ENCODE peak calls at places on chromosome X, in four cellular contexts. F is HFFc6, E is dorsolateral prefrontal cortex, Y is body of pancreas. O is an unnamed sample.

GRCh38 chrX:150258176-150258425 is 105.0 kb upstream of the MAMLD1 start:
- DNase-seq in F (no peak), E (no peak), Y (no peak), O (no peak)

GRCh38 chrX:53732797-53733196 is 46.3 kb upstream of the HUWE1 start:
- DNase-seq in F (no peak), E (no peak), Y (no peak), O (no peak)

GRCh38 chrX:45557390-45557789 is 356.7 kb upstream of the DIPK2B start:
- DNase-seq in F (peak), E (no peak), Y (no peak), O (no peak)

GRCh38 chrX:103783971-103784370 is 7.3 kb downstream of the PLP1 start:
- DNase-seq in F (no peak), E (no peak), Y (no peak), O (no peak)

GRCh38 chrX:43716144-43716543 is 60.0 kb downstream of the MAOA start:
- DNase-seq in F (no peak), E (no peak), Y (no peak), O (no peak)

GRCh38 chrX:13693341-13693871 is 4.5 kb downstream of the RAB9A start:
- DNase-seq in F (no peak), E (no peak), Y (peak), O (no peak)

GRCh38 chrX:34503119-34503518 is 154.0 kb downstream of the TMEM47 start:
- DNase-seq in F (no peak), E (no peak), Y (no peak), O (no peak)

GRCh38 chrX:79588233-79588632 is 221.1 kb upstream of the ITM2A start:
- DNase-seq in F (no peak), E (no peak), Y (no peak), O (no peak)

GRCh38 chrX:130715299-130715698 is 187.7 kb downstream of the ENOX2 start:
- DNase-seq in F (peak), E (no peak), Y (no peak), O (no peak)

GRCh38 chrX:41913476-41913875 is 9.9 kb downstream of the CASK start:
- DNase-seq in F (no peak), E (no peak), Y (no peak), O (no peak)

GRCh38 chrX:38214551-38214950 is 6.1 kb downstream of the SRPX start:
- DNase-seq in F (no peak), E (no peak), Y (no peak), O (no peak)

GRCh38 chrX:96685205-96686099 is 810 bp downstream of the DIAPH2 start:
- DNase-seq in F (peak), E (peak), Y (peak), O (no peak)

GRCh38 chrX:20746690-20747089 is 480.0 kb upstream of the RPS6KA3 start:
- DNase-seq in F (no peak), E (no peak), Y (no peak), O (no peak)

GRCh38 chrX:80810365-80810978 is 795 bp upstream of the BRWD3 start:
- DNase-seq in F (peak), E (no peak), Y (no peak), O (no peak)

GRCh38 chrX:100635989-100636320 is 651 bp downstream of the TSPAN6 start:
- DNase-seq in F (no peak), E (no peak), Y (no peak), O (no peak)

GRCh38 chrX:135421537-135421931 is 210 bp upstream of the SMIM10L2A start:
- DNase-seq in F (no peak), E (peak), Y (peak), O (peak)

GRCh38 chrX:118207831-118208453 is 91.3 kb upstream of the KLHL13 start:
- DNase-seq in F (no peak), E (no peak), Y (no peak), O (no peak)

GRCh38 chrX:130216312-130216711 is 44.5 kb downstream of the RAB33A start:
- DNase-seq in F (peak), E (no peak), Y (no peak), O (no peak)

GRCh38 chrX:64977830-64978229 is 1.6 kb upstream of the ZC4H2 start:
- DNase-seq in F (peak), E (no peak), Y (no peak), O (no peak)

GRCh38 chrX:8304668-8305067 is 133.6 kb upstream of the VCX2 start:
- DNase-seq in F (no peak), E (no peak), Y (no peak), O (no peak)

GRCh38 chrX:96436105-96436504 is 248.5 kb upstream of the DIAPH2 start:
- DNase-seq in F (peak), E (no peak), Y (no peak), O (no peak)

GRCh38 chrX:54481751-54482150 is 14.3 kb downstream of the FGD1 start:
- DNase-seq in F (no peak), E (no peak), Y (no peak), O (no peak)

GRCh38 chrX:109841869-109842579 is 109.0 kb upstream of the ACSL4 start:
- DNase-seq in F (peak), E (no peak), Y (no peak), O (no peak)

GRCh38 chrX:109841257-109841656 is 108.2 kb upstream of the ACSL4 start:
- DNase-seq in F (no peak), E (no peak), Y (no peak), O (no peak)

GRCh38 chrX:109842611-109843010 is 109.6 kb upstream of the ACSL4 start:
- DNase-seq in F (no peak), E (no peak), Y (no peak), O (no peak)

GRCh38 chrX:109840585-109840984 is 107.5 kb upstream of the ACSL4 start:
- DNase-seq in F (peak), E (no peak), Y (no peak), O (peak)

DNA sequence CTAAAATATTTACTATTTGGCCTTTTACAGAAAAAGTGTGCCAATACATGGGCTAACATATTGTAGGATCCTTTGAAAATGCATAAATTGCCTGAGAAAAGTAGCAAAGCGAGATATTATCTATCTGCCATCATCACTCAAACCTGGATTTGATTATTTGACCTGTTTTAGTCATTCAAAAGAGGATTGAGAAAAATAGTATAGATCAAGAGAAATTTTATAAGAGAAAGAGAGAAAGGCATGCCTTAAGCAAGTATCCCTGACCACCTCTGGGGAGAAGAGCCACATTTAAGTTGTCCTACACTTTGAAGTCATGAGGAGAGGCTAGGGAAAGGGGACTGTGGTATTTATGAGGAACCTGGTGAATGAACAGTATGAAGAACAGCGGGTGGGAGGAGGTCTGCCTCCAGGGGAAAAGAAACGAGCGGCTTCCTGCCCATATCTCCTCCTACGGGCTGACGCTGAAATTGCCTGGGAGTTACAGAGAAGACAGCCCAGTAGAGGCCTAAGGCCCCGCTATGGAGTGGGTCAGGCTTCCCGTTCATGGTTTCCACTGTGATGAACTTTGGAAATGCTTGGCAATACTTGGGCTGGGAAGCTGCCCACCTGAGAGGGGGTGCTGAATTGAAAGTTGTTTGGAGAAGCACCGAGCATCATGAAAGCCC is 106.8 kb upstream of the ACSL4 start:
- DNase-seq in F (no peak), E (no peak), Y (no peak), O (peak)
- TF ChIP-seq CTCF in F (no peak), E (no peak), Y (no peak), O (peak)

GRCh38 chrX:47643926-47644325 is 6.4 kb downstream of the ELK1 start:
- DNase-seq in F (no peak), E (no peak), Y (no peak), O (no peak)
- TF ChIP-seq CTCF in F (peak), E (no peak), Y (no peak), O (peak)

GRCh38 chrX:147832707-147833348 is 78.9 kb upstream of the FMR1 start:
- DNase-seq in F (no peak), E (no peak), Y (no peak), O (no peak)

DNA sequence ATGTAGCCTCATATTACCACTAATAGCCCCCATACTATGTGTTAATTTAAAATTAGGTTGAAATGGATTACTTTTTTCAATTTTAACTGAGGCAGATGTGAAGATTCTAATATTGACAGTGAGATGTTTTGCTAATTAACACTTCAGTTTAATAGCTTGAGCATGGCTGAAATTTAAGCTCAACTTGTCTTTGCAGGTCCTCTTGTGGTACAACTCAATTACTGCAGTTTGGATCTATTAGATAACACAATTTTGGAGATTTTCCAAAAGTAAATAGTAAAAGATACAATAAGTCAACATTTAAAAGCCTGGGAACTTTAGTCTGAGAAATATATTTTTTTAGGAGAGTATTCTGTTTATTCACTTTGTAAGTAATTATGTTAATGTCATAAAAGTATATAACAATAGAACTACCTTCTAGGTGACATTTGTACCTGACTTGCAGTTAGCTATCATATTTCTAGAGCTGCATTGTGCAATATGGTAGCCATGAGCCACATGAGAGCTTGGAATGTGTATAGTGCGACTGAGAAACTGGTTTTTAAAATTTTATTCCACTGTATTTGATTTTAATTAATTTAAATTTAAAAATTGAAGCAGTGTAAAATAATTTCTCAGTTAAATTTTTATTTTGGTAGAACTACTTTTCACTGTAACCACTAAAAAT is 73.1 kb upstream of the FMR1 start:
- DNase-seq in F (no peak), E (no peak), Y (no peak), O (no peak)
- TF ChIP-seq CTCF in F (peak), E (no peak), Y (peak), O (peak)

DNA sequence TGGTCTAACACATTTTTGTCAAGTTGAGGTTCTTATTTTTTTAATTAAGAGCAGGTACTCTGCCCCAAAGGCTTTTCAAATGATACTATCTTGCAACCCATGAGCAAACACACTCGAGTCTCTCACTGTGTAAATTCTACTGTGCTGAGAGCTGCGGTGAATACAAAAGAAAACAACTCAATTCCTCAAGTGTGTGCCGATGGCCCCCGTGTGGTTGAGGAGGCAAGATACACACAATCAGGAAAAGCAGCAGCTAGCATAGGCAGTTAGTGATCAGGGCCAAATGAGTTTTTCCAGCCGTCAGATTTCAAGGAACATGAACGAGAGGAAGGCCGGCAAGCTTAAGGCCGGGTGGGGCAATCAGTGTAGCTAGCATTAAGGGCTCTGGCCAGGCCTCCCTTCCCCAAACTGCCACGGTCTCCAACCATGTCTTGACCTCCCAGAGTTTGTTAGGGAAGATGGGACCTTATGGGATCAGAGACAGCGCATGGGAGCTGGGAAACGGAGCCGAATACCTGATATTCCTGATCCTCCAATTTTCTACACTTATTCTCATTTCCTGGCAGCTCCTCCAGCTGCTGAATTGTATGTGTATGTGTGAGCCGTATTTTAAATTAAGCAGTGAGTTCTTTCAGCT is 59.7 kb downstream of the RTL9 start:
- DNase-seq in F (peak), E (no peak), Y (peak), O (no peak)
- TF ChIP-seq CTCF in F (peak), E (peak), Y (peak), O (no peak)

O was measured in CD14-positive monocyte.